ENCODE peak calls at places on chromosome X, in seven cellular contexts. One of them, this sample, is unnamed.

GRCh38 chrX:111288841-111289240 is 18.6 kb upstream of the CAPN6 start:
- DNase-seq in heart right ventricle: no peak
- DNase-seq in naive thymus-derived CD4-positive, alpha-beta T cell: no peak
- DNase-seq in fibroblast of the aortic adventitia: no peak
- DNase-seq in PC-9: no peak
- DNase-seq in right lobe of liver: no peak
- DNase-seq in fibroblast of pulmonary artery: no peak
- DNase-seq in this sample: no peak

GRCh38 chrX:39073131-39073530 is 271.9 kb downstream of the MID1IP1 start:
- DNase-seq in heart right ventricle: no peak
- DNase-seq in naive thymus-derived CD4-positive, alpha-beta T cell: no peak
- DNase-seq in fibroblast of the aortic adventitia: no peak
- DNase-seq in PC-9: no peak
- DNase-seq in right lobe of liver: no peak
- DNase-seq in fibroblast of pulmonary artery: no peak
- DNase-seq in this sample: no peak

GRCh38 chrX:138791551-138791950 is 80.0 kb upstream of the FGF13 start:
- DNase-seq in heart right ventricle: no peak
- DNase-seq in naive thymus-derived CD4-positive, alpha-beta T cell: no peak
- DNase-seq in fibroblast of the aortic adventitia: no peak
- DNase-seq in PC-9: no peak
- DNase-seq in right lobe of liver: no peak
- DNase-seq in fibroblast of pulmonary artery: no peak
- DNase-seq in this sample: no peak

GRCh38 chrX:108033890-108034289 is 11.0 kb upstream of the VSIG1 start:
- DNase-seq in heart right ventricle: no peak
- DNase-seq in naive thymus-derived CD4-positive, alpha-beta T cell: no peak
- DNase-seq in fibroblast of the aortic adventitia: peak
- DNase-seq in PC-9: no peak
- DNase-seq in right lobe of liver: no peak
- DNase-seq in fibroblast of pulmonary artery: no peak
- DNase-seq in this sample: no peak

GRCh38 chrX:109886122-109886761 is 116.7 kb upstream of the TMEM164 start:
- DNase-seq in heart right ventricle: peak
- DNase-seq in naive thymus-derived CD4-positive, alpha-beta T cell: peak
- DNase-seq in fibroblast of the aortic adventitia: peak
- DNase-seq in PC-9: no peak
- DNase-seq in right lobe of liver: no peak
- DNase-seq in fibroblast of pulmonary artery: peak
- DNase-seq in this sample: no peak

GRCh38 chrX:10326578-10326977 is 169.8 kb downstream of the CLCN4 start:
- DNase-seq in heart right ventricle: peak
- DNase-seq in naive thymus-derived CD4-positive, alpha-beta T cell: no peak
- DNase-seq in fibroblast of the aortic adventitia: peak
- DNase-seq in PC-9: peak
- DNase-seq in right lobe of liver: peak
- DNase-seq in fibroblast of pulmonary artery: peak
- DNase-seq in this sample: no peak

GRCh38 chrX:119062750-119063374 is 9.9 kb upstream of the CT47C1 start:
- DNase-seq in heart right ventricle: no peak
- DNase-seq in naive thymus-derived CD4-positive, alpha-beta T cell: no peak
- DNase-seq in fibroblast of the aortic adventitia: peak
- DNase-seq in PC-9: no peak
- DNase-seq in right lobe of liver: no peak
- DNase-seq in fibroblast of pulmonary artery: peak
- DNase-seq in this sample: peak

GRCh38 chrX:30910124-30910860 is 21.2 kb upstream of the TAB3 start:
- DNase-seq in heart right ventricle: no peak
- DNase-seq in naive thymus-derived CD4-positive, alpha-beta T cell: peak
- DNase-seq in fibroblast of the aortic adventitia: peak
- DNase-seq in PC-9: no peak
- DNase-seq in right lobe of liver: no peak
- DNase-seq in fibroblast of pulmonary artery: no peak
- DNase-seq in this sample: no peak

GRCh38 chrX:40922307-40922706 is 162.9 kb upstream of the USP9X start:
- DNase-seq in heart right ventricle: no peak
- DNase-seq in naive thymus-derived CD4-positive, alpha-beta T cell: no peak
- DNase-seq in fibroblast of the aortic adventitia: peak
- DNase-seq in PC-9: peak
- DNase-seq in right lobe of liver: no peak
- DNase-seq in fibroblast of pulmonary artery: peak
- DNase-seq in this sample: no peak

GRCh38 chrX:41984628-41985027 is 61.3 kb upstream of the CASK start:
- DNase-seq in heart right ventricle: no peak
- DNase-seq in naive thymus-derived CD4-positive, alpha-beta T cell: no peak
- DNase-seq in fibroblast of the aortic adventitia: no peak
- DNase-seq in PC-9: peak
- DNase-seq in right lobe of liver: no peak
- DNase-seq in fibroblast of pulmonary artery: no peak
- DNase-seq in this sample: no peak

GRCh38 chrX:22999696-23000223 is at the start of gene DDX53:
- DNase-seq in heart right ventricle: no peak
- DNase-seq in naive thymus-derived CD4-positive, alpha-beta T cell: no peak
- DNase-seq in fibroblast of the aortic adventitia: no peak
- DNase-seq in PC-9: no peak
- DNase-seq in right lobe of liver: no peak
- DNase-seq in fibroblast of pulmonary artery: no peak
- DNase-seq in this sample: no peak

GRCh38 chrX:44012484-44013096 is 39.4 kb upstream of the NDP start:
- DNase-seq in heart right ventricle: peak
- DNase-seq in naive thymus-derived CD4-positive, alpha-beta T cell: no peak
- DNase-seq in fibroblast of the aortic adventitia: peak
- DNase-seq in PC-9: peak
- DNase-seq in right lobe of liver: peak
- DNase-seq in fibroblast of pulmonary artery: peak
- DNase-seq in this sample: no peak

GRCh38 chrX:113741744-113742143 is 842.1 kb upstream of the HTR2C start:
- DNase-seq in heart right ventricle: no peak
- DNase-seq in naive thymus-derived CD4-positive, alpha-beta T cell: no peak
- DNase-seq in fibroblast of the aortic adventitia: peak
- DNase-seq in PC-9: no peak
- DNase-seq in right lobe of liver: no peak
- DNase-seq in fibroblast of pulmonary artery: peak
- DNase-seq in this sample: no peak

GRCh38 chrX:119266364-119266995 is 30.4 kb downstream of the PGRMC1 start:
- DNase-seq in heart right ventricle: peak
- DNase-seq in naive thymus-derived CD4-positive, alpha-beta T cell: peak
- DNase-seq in fibroblast of the aortic adventitia: peak
- DNase-seq in PC-9: no peak
- DNase-seq in right lobe of liver: no peak
- DNase-seq in fibroblast of pulmonary artery: peak
- DNase-seq in this sample: no peak

GRCh38 chrX:74535211-74535621 is 79.2 kb downstream of the RLIM start:
- DNase-seq in heart right ventricle: peak
- DNase-seq in naive thymus-derived CD4-positive, alpha-beta T cell: no peak
- DNase-seq in fibroblast of the aortic adventitia: peak
- DNase-seq in PC-9: peak
- DNase-seq in right lobe of liver: no peak
- DNase-seq in fibroblast of pulmonary artery: peak
- DNase-seq in this sample: no peak

GRCh38 chrX:12758291-12758690 is 32.9 kb upstream of the PRPS2 start:
- DNase-seq in heart right ventricle: no peak
- DNase-seq in naive thymus-derived CD4-positive, alpha-beta T cell: no peak
- DNase-seq in fibroblast of the aortic adventitia: no peak
- DNase-seq in PC-9: no peak
- DNase-seq in right lobe of liver: no peak
- DNase-seq in fibroblast of pulmonary artery: no peak
- DNase-seq in this sample: no peak

GRCh38 chrX:11341274-11342256 is 48.4 kb downstream of the AMELX start:
- DNase-seq in heart right ventricle: peak
- DNase-seq in naive thymus-derived CD4-positive, alpha-beta T cell: no peak
- DNase-seq in fibroblast of the aortic adventitia: peak
- DNase-seq in PC-9: no peak
- DNase-seq in right lobe of liver: peak
- DNase-seq in fibroblast of pulmonary artery: peak
- DNase-seq in this sample: peak
- H3K4me3 ChIP-seq in heart right ventricle: no peak
- H3K4me3 ChIP-seq in naive thymus-derived CD4-positive, alpha-beta T cell: no peak
- H3K4me3 ChIP-seq in fibroblast of the aortic adventitia: no peak
- H3K4me3 ChIP-seq in PC-9: no peak
- H3K4me3 ChIP-seq in right lobe of liver: no peak
- H3K4me3 ChIP-seq in fibroblast of pulmonary artery: no peak
- H3K4me3 ChIP-seq in this sample: no peak

GRCh38 chrX:84729408-84729807 is 227.2 kb upstream of the HDX start:
- DNase-seq in heart right ventricle: no peak
- DNase-seq in naive thymus-derived CD4-positive, alpha-beta T cell: no peak
- DNase-seq in fibroblast of the aortic adventitia: no peak
- DNase-seq in PC-9: no peak
- DNase-seq in right lobe of liver: no peak
- DNase-seq in fibroblast of pulmonary artery: no peak
- DNase-seq in this sample: no peak

GRCh38 chrX:84735025-84735424 is 232.8 kb upstream of the HDX start:
- DNase-seq in heart right ventricle: no peak
- DNase-seq in naive thymus-derived CD4-positive, alpha-beta T cell: no peak
- DNase-seq in fibroblast of the aortic adventitia: peak
- DNase-seq in PC-9: no peak
- DNase-seq in right lobe of liver: no peak
- DNase-seq in fibroblast of pulmonary artery: no peak
- DNase-seq in this sample: no peak

GRCh38 chrX:84724576-84724975 is 222.3 kb upstream of the HDX start:
- DNase-seq in heart right ventricle: no peak
- DNase-seq in naive thymus-derived CD4-positive, alpha-beta T cell: no peak
- DNase-seq in fibroblast of the aortic adventitia: no peak
- DNase-seq in PC-9: no peak
- DNase-seq in right lobe of liver: no peak
- DNase-seq in fibroblast of pulmonary artery: no peak
- DNase-seq in this sample: no peak

GRCh38 chrX:84729809-84730208 is 227.6 kb upstream of the HDX start:
- DNase-seq in heart right ventricle: no peak
- DNase-seq in naive thymus-derived CD4-positive, alpha-beta T cell: peak
- DNase-seq in fibroblast of the aortic adventitia: peak
- DNase-seq in PC-9: no peak
- DNase-seq in right lobe of liver: peak
- DNase-seq in fibroblast of pulmonary artery: peak
- DNase-seq in this sample: no peak
- H3K4me3 ChIP-seq in heart right ventricle: no peak
- H3K4me3 ChIP-seq in naive thymus-derived CD4-positive, alpha-beta T cell: no peak
- H3K4me3 ChIP-seq in fibroblast of the aortic adventitia: no peak
- H3K4me3 ChIP-seq in PC-9: no peak
- H3K4me3 ChIP-seq in right lobe of liver: no peak
- H3K4me3 ChIP-seq in fibroblast of pulmonary artery: no peak
- H3K4me3 ChIP-seq in this sample: no peak

DNA sequence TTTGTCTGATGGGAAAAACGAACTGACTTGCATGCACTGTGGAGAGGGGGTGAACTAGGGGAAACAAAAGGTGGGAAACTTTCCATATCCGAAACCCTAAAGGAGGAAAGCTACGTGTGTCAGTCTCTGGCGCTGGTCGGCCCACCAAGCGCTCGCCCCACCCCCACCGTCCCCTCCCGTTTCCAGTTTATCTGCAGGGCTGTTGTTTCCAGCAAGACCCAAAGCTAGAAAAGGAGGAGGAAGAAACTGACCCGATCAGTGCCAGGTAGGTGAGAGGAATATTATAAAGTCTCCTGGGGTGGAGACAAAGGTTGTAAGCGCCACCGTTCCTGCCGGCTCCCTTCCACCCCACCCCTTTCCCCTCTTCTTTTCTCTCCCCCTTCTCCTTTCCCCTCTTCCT is 591 bp downstream of the TCEAL9 start:
- DNase-seq in heart right ventricle: peak
- DNase-seq in naive thymus-derived CD4-positive, alpha-beta T cell: no peak
- DNase-seq in fibroblast of the aortic adventitia: no peak
- DNase-seq in PC-9: no peak
- DNase-seq in right lobe of liver: no peak
- DNase-seq in fibroblast of pulmonary artery: no peak
- DNase-seq in this sample: peak
- H3K4me3 ChIP-seq in heart right ventricle: peak
- H3K4me3 ChIP-seq in naive thymus-derived CD4-positive, alpha-beta T cell: peak
- H3K4me3 ChIP-seq in fibroblast of the aortic adventitia: peak
- H3K4me3 ChIP-seq in PC-9: peak
- H3K4me3 ChIP-seq in right lobe of liver: peak
- H3K4me3 ChIP-seq in fibroblast of pulmonary artery: peak
- H3K4me3 ChIP-seq in this sample: peak

GRCh38 chrX:11665144-11666040 is at the start of gene ARHGAP6:
- DNase-seq in heart right ventricle: peak
- DNase-seq in naive thymus-derived CD4-positive, alpha-beta T cell: no peak
- DNase-seq in fibroblast of the aortic adventitia: peak
- DNase-seq in PC-9: no peak
- DNase-seq in right lobe of liver: peak
- DNase-seq in fibroblast of pulmonary artery: peak
- DNase-seq in this sample: peak
- H3K4me3 ChIP-seq in heart right ventricle: peak
- H3K4me3 ChIP-seq in naive thymus-derived CD4-positive, alpha-beta T cell: no peak
- H3K4me3 ChIP-seq in fibroblast of the aortic adventitia: peak
- H3K4me3 ChIP-seq in PC-9: no peak
- H3K4me3 ChIP-seq in right lobe of liver: peak
- H3K4me3 ChIP-seq in fibroblast of pulmonary artery: peak
- H3K4me3 ChIP-seq in this sample: no peak

DNA sequence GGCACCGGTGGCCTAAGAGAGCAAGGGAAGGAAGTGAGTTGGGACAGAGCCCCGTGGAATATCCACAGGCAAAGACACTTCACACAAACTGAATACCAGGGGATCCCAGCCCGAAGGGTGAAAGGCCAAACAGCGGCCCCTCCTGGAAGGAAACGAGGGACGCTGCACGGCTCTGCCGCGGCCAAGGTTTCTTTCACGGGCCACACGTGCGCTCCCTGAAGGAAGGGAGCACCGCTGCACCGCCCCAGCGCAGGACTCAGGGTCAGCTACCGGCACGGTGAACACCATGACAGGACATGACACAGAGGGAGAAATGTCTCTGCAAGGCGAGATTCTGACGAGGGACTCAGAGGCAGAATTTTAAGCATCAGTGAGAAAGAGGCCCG is 31.5 kb upstream of the GTPBP6 start:
- DNase-seq in heart right ventricle: no peak
- DNase-seq in naive thymus-derived CD4-positive, alpha-beta T cell: no peak
- DNase-seq in fibroblast of the aortic adventitia: no peak
- DNase-seq in PC-9: no peak
- DNase-seq in right lobe of liver: no peak
- DNase-seq in fibroblast of pulmonary artery: no peak
- DNase-seq in this sample: no peak
- H3K4me3 ChIP-seq in heart right ventricle: no peak
- H3K4me3 ChIP-seq in naive thymus-derived CD4-positive, alpha-beta T cell: no peak
- H3K4me3 ChIP-seq in fibroblast of the aortic adventitia: no peak
- H3K4me3 ChIP-seq in PC-9: no peak
- H3K4me3 ChIP-seq in right lobe of liver: no peak
- H3K4me3 ChIP-seq in fibroblast of pulmonary artery: no peak
- H3K4me3 ChIP-seq in this sample: no peak

DNA sequence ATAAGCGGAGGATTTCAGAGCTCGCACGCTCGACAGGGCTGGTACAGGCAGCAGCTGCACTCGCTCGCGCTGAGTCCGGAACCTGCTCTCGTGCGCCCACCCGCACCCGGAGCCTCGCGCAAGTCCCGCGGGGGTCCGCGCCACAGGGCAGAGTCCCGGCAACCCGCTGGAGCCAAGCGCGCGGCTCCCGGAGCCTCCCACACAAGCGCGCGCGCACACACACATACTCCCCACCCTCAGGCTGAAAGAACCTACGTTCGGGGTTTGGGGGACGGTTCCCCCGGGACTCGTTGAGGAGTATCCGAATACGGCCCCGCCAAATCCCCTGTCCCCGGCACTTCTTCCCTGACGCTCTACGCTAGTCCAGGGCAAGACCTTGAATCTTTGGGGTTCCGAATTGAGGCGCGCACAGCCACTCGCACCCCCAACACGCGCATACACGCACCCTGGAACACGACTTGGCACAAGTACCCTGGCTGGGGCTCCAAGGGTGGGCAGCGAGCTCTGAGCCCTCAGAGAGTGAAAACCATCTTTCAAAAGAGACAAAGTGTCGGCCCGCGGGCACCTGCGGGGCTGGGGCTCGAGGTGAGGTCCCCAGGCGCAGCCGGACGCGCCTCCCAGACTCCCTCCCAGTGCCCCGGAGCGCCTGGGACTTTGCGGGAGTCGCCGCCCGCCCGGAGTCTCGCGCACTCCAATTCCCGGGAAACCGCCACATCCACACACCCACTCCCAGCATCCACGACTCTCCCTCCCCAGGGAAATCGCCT is 942 bp downstream of the ANOS1 start:
- DNase-seq in heart right ventricle: no peak
- DNase-seq in naive thymus-derived CD4-positive, alpha-beta T cell: no peak
- DNase-seq in fibroblast of the aortic adventitia: no peak
- DNase-seq in PC-9: no peak
- DNase-seq in right lobe of liver: no peak
- DNase-seq in fibroblast of pulmonary artery: no peak
- DNase-seq in this sample: no peak
- H3K4me3 ChIP-seq in heart right ventricle: peak
- H3K4me3 ChIP-seq in naive thymus-derived CD4-positive, alpha-beta T cell: no peak
- H3K4me3 ChIP-seq in fibroblast of the aortic adventitia: no peak
- H3K4me3 ChIP-seq in PC-9: no peak
- H3K4me3 ChIP-seq in right lobe of liver: peak
- H3K4me3 ChIP-seq in fibroblast of pulmonary artery: peak
- H3K4me3 ChIP-seq in this sample: peak